ENCODE peak calls at places on chromosomes 1 and 21, in nine cellular contexts. Z is SJSA1; B is NCI-H2081; W is occipital lobe; I is astrocyte; D is Daoy; Q is neuronal stem cell; J is activated CD4-positive, alpha-beta memory T cell treated with anti-CD3 and anti-CD28 coated beads, Interleukin-2, amount 10 ng/mL, durations not matched to agents 7 days and 5 days; C is amniotic epithelial cell. A is an unnamed sample.

GRCh38 chr1:18703041-18703621 is 72.5 kb downstream of the PAX7 start:
- DNase-seq in Z (no peak), B (no peak), W (no peak), I (no peak), D (peak), Q (no peak), J (no peak), C (no peak), A (no peak)

GRCh38 chr1:55277377-55278130 is 62.4 kb upstream of the USP24 start:
- DNase-seq in Z (peak), B (peak), W (peak), I (peak), D (peak), Q (peak), J (peak), C (peak), A (peak)

GRCh38 chr1:115437146-115437639 is 99.1 kb upstream of the NGF start:
- DNase-seq in Z (no peak), B (peak), W (no peak), I (no peak), D (no peak), Q (no peak), J (no peak), C (no peak), A (no peak)

GRCh38 chr1:227343727-227344551 is 25.6 kb upstream of the CDC42BPA start:
- DNase-seq in Z (peak), B (no peak), W (no peak), I (peak), D (peak), Q (no peak), J (no peak), C (peak), A (no peak)

GRCh38 chr1:115748396-115749130 is 20.0 kb downstream of the CASQ2 start:
- DNase-seq in Z (peak), B (no peak), W (no peak), I (peak), D (peak), Q (no peak), J (no peak), C (peak), A (no peak)

GRCh38 chr1:26237230-26237966 is 3.4 kb downstream of the CEP85 start:
- DNase-seq in Z (peak), B (no peak), W (no peak), I (peak), D (peak), Q (no peak), J (no peak), C (peak), A (no peak)

GRCh38 chr1:193406901-193407300 is 220.5 kb upstream of the B3GALT2 start:
- DNase-seq in Z (peak), B (peak), W (no peak), I (peak), D (peak), Q (peak), J (no peak), C (peak), A (no peak)

GRCh38 chr1:160779662-160780397 is 16.1 kb upstream of the LY9 start:
- DNase-seq in Z (no peak), B (no peak), W (no peak), I (no peak), D (peak), Q (no peak), J (no peak), C (peak), A (peak)

GRCh38 chr1:93659805-93660479 is 21.7 kb downstream of the BCAR3 start:
- DNase-seq in Z (no peak), B (no peak), W (no peak), I (no peak), D (no peak), Q (no peak), J (no peak), C (no peak), A (no peak)

GRCh38 chr1:91884459-91885290 is 1.3 kb downstream of the TGFBR3 start:
- DNase-seq in Z (peak), B (peak), W (no peak), I (no peak), D (peak), Q (peak), J (peak), C (peak), A (no peak)

GRCh38 chr1:227255086-227255732 is 63.1 kb downstream of the CDC42BPA start:
- DNase-seq in Z (no peak), B (no peak), W (no peak), I (no peak), D (no peak), Q (no peak), J (no peak), C (no peak), A (no peak)

GRCh38 chr1:64006276-64007051 is 197.0 kb upstream of the UBE2U start:
- DNase-seq in Z (peak), B (peak), W (no peak), I (peak), D (peak), Q (no peak), J (no peak), C (peak), A (no peak)

GRCh38 chr21:45799765-45800338 is 156.3 kb downstream of the PCBP3 start:
- DNase-seq in Z (no peak), B (no peak), W (no peak), I (no peak), D (no peak), Q (no peak), J (no peak), C (no peak), A (no peak)

A was measured in iPS DF 6.9.